ENCODE peak calls at places on chromosomes 6 and 20, in nine cellular contexts. One of them, this sample, is unnamed.

GRCh38 chr20:5833309-5833941 is 83.2 kb downstream of the SHLD1 start:
- DNase-seq in NB4: no peak
- DNase-seq in uterus: no peak
- DNase-seq in K562: no peak
- DNase-seq in transverse colon: no peak
- DNase-seq in testis: no peak
- DNase-seq in HepG2: no peak
- DNase-seq in spleen: no peak
- DNase-seq in heart left ventricle: peak; percentile 37
- DNase-seq in this sample: no peak

GRCh38 chr20:63349516-63349895 is 11.6 kb downstream of the CHRNA4 start:
- DNase-seq in heart left ventricle: no peak
- DNase-seq in uterus: no peak
- DNase-seq in HepG2: no peak
- DNase-seq in spleen: no peak
- DNase-seq in K562: no peak
- DNase-seq in testis: no peak
- DNase-seq in NB4: no peak
- DNase-seq in transverse colon: no peak
- DNase-seq in this sample: no peak

GRCh38 chr20:4244700-4245485 is 229.5 kb upstream of the RNF24 start:
- DNase-seq in spleen: no peak
- DNase-seq in heart left ventricle: no peak
- DNase-seq in NB4: no peak
- DNase-seq in HepG2: peak; percentile 95
- DNase-seq in transverse colon: peak; percentile 83
- DNase-seq in K562: no peak
- DNase-seq in uterus: no peak
- DNase-seq in testis: no peak
- DNase-seq in this sample: no peak

GRCh38 chr20:53752971-53753879 is 159.6 kb upstream of the ZNF217 start:
- DNase-seq in K562: peak; percentile 47
- DNase-seq in uterus: no peak
- DNase-seq in heart left ventricle: no peak
- DNase-seq in NB4: peak; percentile 15
- DNase-seq in testis: no peak
- DNase-seq in spleen: no peak
- DNase-seq in HepG2: no peak
- DNase-seq in transverse colon: no peak
- DNase-seq in this sample: peak; percentile 31

GRCh38 chr20:37615507-37616425 is 78.1 kb upstream of the CTNNBL1 start:
- DNase-seq in K562: peak; percentile 71
- DNase-seq in heart left ventricle: no peak
- DNase-seq in HepG2: peak; percentile 62
- DNase-seq in NB4: peak; percentile 54
- DNase-seq in transverse colon: peak; percentile 44
- DNase-seq in uterus: no peak
- DNase-seq in spleen: no peak
- DNase-seq in testis: peak; percentile 79
- DNase-seq in this sample: peak; percentile 39

GRCh38 chr20:52268184-52268583 is 76.6 kb upstream of the ZFP64 start:
- DNase-seq in testis: no peak
- DNase-seq in heart left ventricle: no peak
- DNase-seq in transverse colon: no peak
- DNase-seq in HepG2: no peak
- DNase-seq in uterus: no peak
- DNase-seq in K562: no peak
- DNase-seq in NB4: no peak
- DNase-seq in spleen: no peak
- DNase-seq in this sample: no peak

GRCh38 chr6:98944598-98945011 is 3.1 kb downstream of the FBXL4 start:
- DNase-seq in heart left ventricle: no peak
- DNase-seq in NB4: no peak
- DNase-seq in testis: peak; percentile 16
- DNase-seq in K562: no peak
- DNase-seq in uterus: no peak
- DNase-seq in spleen: no peak
- DNase-seq in HepG2: peak; percentile 90
- DNase-seq in transverse colon: no peak
- DNase-seq in this sample: peak; percentile 3

GRCh38 chr20:19285424-19285823 is 73.0 kb downstream of the SLC24A3 start:
- DNase-seq in NB4: no peak
- DNase-seq in testis: peak; percentile 32
- DNase-seq in uterus: no peak
- DNase-seq in K562: no peak
- DNase-seq in transverse colon: no peak
- DNase-seq in heart left ventricle: no peak
- DNase-seq in spleen: no peak
- DNase-seq in HepG2: no peak
- DNase-seq in this sample: no peak

GRCh38 chr20:55701467-55701866 is 303.9 kb downstream of the CBLN4 start:
- DNase-seq in testis: no peak
- DNase-seq in spleen: no peak
- DNase-seq in uterus: no peak
- DNase-seq in HepG2: no peak
- DNase-seq in K562: no peak
- DNase-seq in transverse colon: no peak
- DNase-seq in NB4: peak; percentile 24
- DNase-seq in heart left ventricle: no peak
- DNase-seq in this sample: no peak

DNA sequence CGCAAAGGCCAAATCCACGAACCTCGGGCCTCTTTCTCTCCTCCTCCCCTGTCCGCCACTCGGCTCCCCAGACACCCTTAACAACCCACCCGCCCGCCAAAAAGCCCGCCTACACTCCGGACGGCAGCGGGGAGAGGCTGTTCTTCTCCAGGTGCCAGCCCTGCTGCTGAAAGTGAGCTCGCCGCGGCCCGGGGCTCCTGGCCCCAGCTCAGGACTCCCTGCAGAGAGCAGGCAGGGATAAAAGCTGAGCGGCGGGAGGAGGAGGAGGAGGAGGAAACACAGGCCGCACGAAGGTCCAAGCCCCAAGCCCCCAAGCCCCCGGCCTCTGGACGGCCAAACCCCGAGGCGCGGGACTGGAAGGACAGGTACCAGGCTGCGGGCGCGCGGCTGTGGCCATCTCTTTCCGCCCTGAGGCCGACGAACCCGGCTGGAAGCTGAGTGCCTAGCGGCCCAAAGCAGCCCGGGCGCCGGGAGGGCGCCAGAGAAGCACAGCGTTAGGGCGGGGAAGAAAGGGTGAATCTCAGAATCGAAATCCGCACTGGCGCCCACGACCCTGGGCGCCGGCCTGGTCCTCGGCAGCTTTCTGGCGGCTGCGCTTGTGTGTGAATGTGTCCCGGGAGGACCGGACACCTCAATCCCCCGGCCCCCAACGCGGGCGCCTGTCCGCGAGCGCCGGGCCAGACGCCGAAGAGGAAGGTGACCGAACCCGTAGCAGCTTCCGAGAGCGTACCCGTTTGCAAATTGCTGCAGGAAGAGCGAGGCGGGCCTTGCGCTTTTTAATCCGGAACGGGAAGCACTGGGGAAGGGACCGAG is 3.2 kb downstream of the NRN1 start:
- DNase-seq in HepG2: no peak
- DNase-seq in transverse colon: no peak
- DNase-seq in K562: no peak
- DNase-seq in NB4: peak; percentile 65
- DNase-seq in uterus: no peak
- DNase-seq in testis: no peak
- DNase-seq in heart left ventricle: peak; percentile 44
- DNase-seq in spleen: peak; percentile 85
- DNase-seq in this sample: no peak
- TF ChIP-seq POLR2A in HepG2: no peak
- TF ChIP-seq POLR2A in transverse colon: no peak
- TF ChIP-seq POLR2A in K562: no peak
- TF ChIP-seq POLR2A in NB4: no peak
- TF ChIP-seq POLR2A in uterus: no peak
- TF ChIP-seq POLR2A in testis: no peak
- TF ChIP-seq POLR2A in heart left ventricle: no peak
- TF ChIP-seq POLR2A in spleen: no peak
- TF ChIP-seq POLR2A in this sample: no peak

DNA sequence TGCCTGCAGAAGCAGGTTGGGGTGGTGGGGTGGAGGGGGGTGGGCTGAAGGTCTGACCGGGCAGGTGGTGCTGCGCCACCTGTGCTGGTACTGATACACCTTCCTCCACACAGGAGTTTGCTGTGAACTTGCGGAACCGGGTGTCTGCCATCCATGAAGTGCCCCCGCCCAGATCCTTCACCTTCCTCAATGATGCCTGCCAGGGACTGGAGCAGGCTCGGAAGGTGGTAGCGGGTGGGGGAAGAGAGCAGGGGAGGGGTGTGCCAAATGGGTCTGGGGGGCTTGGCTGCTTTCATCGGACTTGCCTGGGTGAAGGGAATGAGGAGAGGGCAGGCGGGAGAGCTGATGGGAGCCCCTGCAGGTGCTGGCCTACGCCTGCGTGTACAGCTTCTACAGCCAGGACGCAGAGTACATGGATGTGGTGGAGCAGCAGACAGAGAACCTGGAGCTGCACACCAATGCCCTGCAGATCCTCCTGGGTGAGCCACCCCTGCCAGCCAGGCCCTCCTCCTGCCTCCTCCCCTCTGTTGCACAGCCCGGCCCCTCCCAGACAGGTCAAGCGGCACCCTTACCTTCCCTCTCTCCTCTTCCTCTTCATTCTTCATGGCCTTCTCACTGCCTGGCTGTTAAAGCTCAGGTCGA is 6.7 kb downstream of the DNPH1 start:
- DNase-seq in K562: no peak
- DNase-seq in heart left ventricle: peak; percentile 23
- DNase-seq in testis: no peak
- DNase-seq in NB4: no peak
- DNase-seq in transverse colon: no peak
- DNase-seq in uterus: no peak
- DNase-seq in HepG2: no peak
- DNase-seq in spleen: no peak
- DNase-seq in this sample: no peak
- TF ChIP-seq POLR2A in K562: peak; percentile 60
- TF ChIP-seq POLR2A in heart left ventricle: no peak
- TF ChIP-seq POLR2A in testis: no peak
- TF ChIP-seq POLR2A in NB4: no peak
- TF ChIP-seq POLR2A in transverse colon: no peak
- TF ChIP-seq POLR2A in uterus: no peak
- TF ChIP-seq POLR2A in HepG2: peak; percentile 18
- TF ChIP-seq POLR2A in spleen: no peak
- TF ChIP-seq POLR2A in this sample: no peak

DNA sequence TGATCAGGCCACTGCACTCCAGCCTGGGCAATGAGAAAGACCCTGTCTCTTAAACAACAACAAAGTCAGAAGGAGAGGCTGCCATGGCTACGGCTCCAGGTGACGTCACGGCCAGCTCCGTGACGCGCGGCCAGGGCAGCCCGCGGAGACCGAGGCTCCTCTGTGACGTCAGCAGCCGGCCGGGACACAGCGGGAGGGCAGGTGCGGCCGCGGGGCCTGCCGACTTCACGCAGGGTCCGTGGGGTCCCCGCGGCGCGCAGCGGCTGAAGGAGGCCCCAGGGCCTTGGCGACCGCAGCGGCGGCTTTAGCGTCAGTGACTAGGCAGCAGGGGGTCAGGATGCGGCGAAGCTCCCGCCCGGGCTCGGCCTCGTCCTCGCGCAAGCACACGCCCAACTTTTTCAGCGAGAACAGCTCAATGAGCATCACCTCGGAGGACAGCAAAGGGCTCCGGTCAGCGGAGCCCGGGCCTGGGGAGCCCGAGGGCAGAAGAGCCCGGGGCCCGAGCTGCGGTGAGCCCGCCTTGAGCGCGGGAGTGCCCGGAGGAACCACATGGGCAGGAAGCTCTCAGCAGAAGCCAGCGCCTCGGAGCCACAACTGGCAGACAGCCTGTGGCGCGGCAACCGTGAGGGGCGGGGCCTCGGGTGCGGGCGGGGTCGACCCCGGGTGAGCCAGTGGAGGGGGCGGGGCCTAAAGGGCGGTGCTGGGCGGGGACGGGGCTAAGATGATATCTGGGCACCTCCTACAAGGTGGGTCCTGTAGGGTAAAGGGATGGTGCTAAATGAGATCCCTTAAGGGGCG is at the start of gene SPAG4:
- DNase-seq in NB4: peak; percentile 100
- DNase-seq in K562: peak; percentile 100
- DNase-seq in HepG2: no peak
- DNase-seq in uterus: peak; percentile 98
- DNase-seq in heart left ventricle: peak; percentile 99
- DNase-seq in spleen: peak; percentile 100
- DNase-seq in transverse colon: peak; percentile 100
- DNase-seq in testis: peak; percentile 99
- DNase-seq in this sample: peak; percentile 99
- TF ChIP-seq POLR2A in NB4: peak; percentile 75
- TF ChIP-seq POLR2A in K562: peak; percentile 70
- TF ChIP-seq POLR2A in HepG2: peak; percentile 85
- TF ChIP-seq POLR2A in uterus: peak; percentile 57
- TF ChIP-seq POLR2A in heart left ventricle: no peak
- TF ChIP-seq POLR2A in spleen: peak; percentile 30
- TF ChIP-seq POLR2A in transverse colon: peak; percentile 86
- TF ChIP-seq POLR2A in testis: no peak
- TF ChIP-seq POLR2A in this sample: peak; percentile 84

DNA sequence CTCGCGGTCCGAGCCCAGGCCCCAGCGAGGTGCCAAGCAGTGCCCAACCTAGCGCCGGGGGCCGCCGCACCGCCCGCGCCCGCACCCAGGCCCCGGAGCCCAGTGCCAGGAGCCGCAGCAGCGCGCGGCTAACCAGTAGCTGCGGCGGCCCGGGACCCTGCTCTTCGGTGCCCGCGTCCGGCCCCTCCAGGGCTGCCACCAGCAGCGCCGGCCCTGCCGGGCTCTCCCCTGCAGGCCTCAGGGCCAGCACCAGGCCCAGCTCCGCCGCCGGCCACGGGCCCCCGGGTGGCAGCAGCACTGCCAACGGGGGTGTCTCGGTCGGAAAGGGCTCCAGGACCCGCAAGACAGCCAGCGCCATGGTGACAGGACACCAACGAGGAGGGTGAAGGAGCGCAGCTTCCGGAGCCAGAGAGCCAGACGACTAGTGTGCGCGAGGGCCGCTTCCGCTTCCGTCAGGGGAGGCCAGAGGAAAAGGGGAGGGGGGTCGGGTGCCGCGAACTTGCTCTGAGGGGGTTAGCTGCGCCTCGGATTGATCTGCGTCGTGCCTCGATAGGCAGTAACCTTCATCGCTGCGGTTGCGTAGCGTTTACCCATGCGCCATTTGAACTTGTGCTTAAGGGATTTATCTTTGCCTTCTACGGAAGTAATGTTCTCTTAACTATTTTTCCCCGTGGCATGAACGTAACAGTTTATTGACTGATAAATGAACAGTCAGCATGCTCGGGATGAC is at the start of gene PEX6:
- DNase-seq in spleen: peak; percentile 99
- DNase-seq in NB4: peak; percentile 98
- DNase-seq in HepG2: peak; percentile 90
- DNase-seq in uterus: peak; percentile 86
- DNase-seq in transverse colon: peak; percentile 92
- DNase-seq in testis: peak; percentile 91
- DNase-seq in K562: peak; percentile 94
- DNase-seq in heart left ventricle: peak; percentile 95
- DNase-seq in this sample: peak; percentile 92
- TF ChIP-seq POLR2A in spleen: no peak
- TF ChIP-seq POLR2A in NB4: peak; percentile 95
- TF ChIP-seq POLR2A in HepG2: peak; percentile 96
- TF ChIP-seq POLR2A in uterus: no peak
- TF ChIP-seq POLR2A in transverse colon: peak; percentile 76
- TF ChIP-seq POLR2A in testis: no peak
- TF ChIP-seq POLR2A in K562: peak; percentile 97
- TF ChIP-seq POLR2A in heart left ventricle: no peak
- TF ChIP-seq POLR2A in this sample: peak; percentile 88

This sample was measured in erythroblast.